ENCODE peak calls at places on chromosome X, in four cellular contexts. O is mammary epithelial cell, H is neuronal stem cell, P is H9. R is an unnamed sample.

GRCh38 chrX:47562615-47563243 is 1.7 kb downstream of the ARAF start:
- DNase-seq in O (no peak), H (no peak), P (no peak), R (no peak)

GRCh38 chrX:69616520-69617203 is 749 bp downstream of the EDA start:
- DNase-seq in O (no peak), H (no peak), P (peak; percentile 36), R (no peak)

GRCh38 chrX:105136786-105137185 is 83.7 kb downstream of the TEX13A start:
- DNase-seq in O (peak; percentile 69), H (no peak), P (no peak), R (peak; percentile 50)

GRCh38 chrX:68461541-68461940 is 28.2 kb upstream of the OPHN1 start:
- DNase-seq in O (no peak), H (no peak), P (no peak), R (no peak)

GRCh38 chrX:57821703-57822375 is 88.4 kb downstream of the ZXDA start:
- DNase-seq in O (peak; percentile 35), H (peak; percentile 11), P (no peak), R (no peak)

GRCh38 chrX:35826503-35826902 is 28.4 kb downstream of the MAGEB16 start:
- DNase-seq in O (peak; percentile 3), H (peak; percentile 32), P (no peak), R (no peak)

GRCh38 chrX:149453030-149453429 is 52.1 kb downstream of the IDS start:
- DNase-seq in O (peak; percentile 52), H (no peak), P (no peak), R (peak; percentile 60)

GRCh38 chrX:24190500-24191156 is 41.1 kb downstream of the ZFX start:
- DNase-seq in O (no peak), H (no peak), P (no peak), R (no peak)

GRCh38 chrX:16992902-16993301 is 46.4 kb downstream of the REPS2 start:
- DNase-seq in O (no peak), H (no peak), P (no peak), R (no peak)

GRCh38 chrX:107825698-107826285 is at the start of gene MID2:
- DNase-seq in O (peak; percentile 67), H (peak; percentile 4), P (peak; percentile 72), R (peak; percentile 74)

GRCh38 chrX:48802813-48803261 is 970 bp downstream of the HDAC6 start:
- DNase-seq in O (no peak), H (no peak), P (no peak), R (no peak)

GRCh38 chrX:10109695-10110094 is 47.1 kb upstream of the CLCN4 start:
- DNase-seq in O (no peak), H (no peak), P (no peak), R (no peak)

GRCh38 chrX:108121291-108121690 is 29.7 kb downstream of the ATG4A start:
- DNase-seq in O (no peak), H (no peak), P (no peak), R (no peak)

GRCh38 chrX:1480082-1480785 is 27.5 kb upstream of the ASMTL start:
- DNase-seq in O (no peak), H (no peak), P (no peak), R (no peak)

GRCh38 chrX:146863566-146863965 is 49.0 kb upstream of the CXorf51A start:
- DNase-seq in O (peak; percentile 0), H (peak; percentile 6), P (no peak), R (no peak)

GRCh38 chrX:114800719-114801118 is 216.7 kb downstream of the IL13RA2 start:
- DNase-seq in O (peak; percentile 67), H (no peak), P (no peak), R (no peak)

GRCh38 chrX:66635360-66635759 is 3.5 kb downstream of the EDA2R start:
- DNase-seq in O (peak; percentile 46), H (no peak), P (no peak), R (no peak)

GRCh38 chrX:35040871-35041270 is 98.3 kb downstream of the FAM47B start:
- DNase-seq in O (no peak), H (no peak), P (no peak), R (no peak)

GRCh38 chrX:65941775-65942174 is 98.1 kb downstream of the VSIG4 start:
- DNase-seq in O (no peak), H (no peak), P (no peak), R (no peak)

GRCh38 chrX:16586371-16587112 is 63.4 kb upstream of the S100G start:
- DNase-seq in O (no peak), H (no peak), P (peak; percentile 53), R (no peak)

GRCh38 chrX:100477949-100478348 is 67.9 kb upstream of the PCDH19 start:
- DNase-seq in O (no peak), H (no peak), P (no peak), R (no peak)

GRCh38 chrX:155441097-155441496 is 17.3 kb downstream of the F8A3 start:
- DNase-seq in O (no peak), H (no peak), P (no peak), R (no peak)

GRCh38 chrX:57156397-57157049 is 19.3 kb upstream of the SPIN2A start:
- DNase-seq in O (peak; percentile 17), H (peak; percentile 9), P (peak; percentile 42), R (peak; percentile 33)

GRCh38 chrX:134171661-134172587 is 65.1 kb upstream of the CCDC160 start:
- DNase-seq in O (no peak), H (no peak), P (peak; percentile 43), R (no peak)

GRCh38 chrX:69189972-69190371 is 24.7 kb upstream of the PJA1 start:
- DNase-seq in O (no peak), H (no peak), P (no peak), R (no peak)

GRCh38 chrX:119646515-119646914 is 40.3 kb upstream of the NKRF start:
- DNase-seq in O (no peak), H (no peak), P (no peak), R (no peak)

GRCh38 chrX:137052641-137053235 is 18.9 kb upstream of the GPR101 start:
- DNase-seq in O (no peak), H (no peak), P (peak; percentile 34), R (no peak)

GRCh38 chrX:33457102-33457501 is 245.8 kb upstream of the DMD start:
- DNase-seq in O (no peak), H (no peak), P (no peak), R (no peak)

GRCh38 chrX:130085551-130085986 is 24.7 kb downstream of the ELF4 start:
- DNase-seq in O (no peak), H (no peak), P (no peak), R (no peak)

GRCh38 chrX:72105436-72105835 is 26.3 kb downstream of the RTL5 start:
- DNase-seq in O (no peak), H (no peak), P (no peak), R (no peak)

GRCh38 chrX:10582945-10583344 is 37.4 kb downstream of the MID1 start:
- DNase-seq in O (no peak), H (no peak), P (no peak), R (no peak)

GRCh38 chrX:34371740-34372139 is 239.6 kb upstream of the FAM47A start:
- DNase-seq in O (no peak), H (no peak), P (no peak), R (no peak)

GRCh38 chrX:73851014-73852009 is 288.3 kb downstream of the CHIC1 start:
- DNase-seq in O (peak; percentile 95), H (no peak), P (no peak), R (no peak)

GRCh38 chrX:2897311-2897689 is 31.8 kb downstream of the ARSD start:
- DNase-seq in O (no peak), H (no peak), P (no peak), R (no peak)
- H3K4me2 ChIP-seq in O (no peak overlapping the region), H (no peak overlapping the region), P (no peak overlapping the region), R (peak overlapping the region; percentile 94)

GRCh38 chrX:43876680-43877079 is 5.6 kb downstream of the MAOB start:
- DNase-seq in O (no peak), H (no peak), P (no peak), R (no peak)
- H3K4me2 ChIP-seq in O (no peak overlapping the region), H (no peak overlapping the region), P (no peak overlapping the region), R (no peak overlapping the region)

GRCh38 chrX:40006025-40007017 is 91.4 kb downstream of the BCOR start:
- DNase-seq in O (no peak), H (no peak), P (peak; percentile 83), R (no peak)

GRCh38 chrX:40004916-40005289 is 92.9 kb downstream of the BCOR start:
- DNase-seq in O (no peak), H (no peak), P (peak; percentile 42), R (no peak)

GRCh38 chrX:40003071-40003981 is 94.4 kb downstream of the BCOR start:
- DNase-seq in O (no peak), H (no peak), P (no peak), R (no peak)

GRCh38 chrX:40005290-40006011 is 92.3 kb downstream of the BCOR start:
- DNase-seq in O (no peak), H (no peak), P (peak; percentile 33), R (no peak)

DNA sequence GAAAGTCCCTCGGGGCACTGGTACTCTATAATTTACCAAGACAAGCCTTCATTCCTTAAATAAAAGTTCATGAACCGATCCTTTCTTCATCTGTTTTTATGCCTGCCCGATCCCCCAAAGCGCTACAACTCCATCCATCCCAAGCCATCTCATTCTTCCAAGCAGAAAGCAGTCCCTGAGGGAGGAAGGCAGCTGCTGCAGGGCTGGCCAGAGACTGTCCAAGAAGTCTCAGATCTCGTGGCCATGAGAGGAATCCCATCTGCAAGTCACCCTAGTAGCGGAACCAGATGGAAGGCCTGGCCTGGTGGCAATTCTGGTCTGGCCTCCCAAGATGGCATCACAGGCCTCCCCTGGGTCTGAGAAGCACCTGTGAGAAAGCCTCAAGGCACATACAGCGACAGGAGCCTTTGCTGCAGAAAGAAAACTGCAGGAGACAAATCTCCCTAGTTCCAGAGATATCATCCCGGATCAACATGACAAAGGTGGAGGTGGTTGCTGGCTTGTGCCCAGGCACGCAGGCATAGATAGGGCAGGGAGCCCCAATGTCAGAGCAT is 93.7 kb downstream of the BCOR start:
- DNase-seq in O (no peak), H (no peak), P (peak; percentile 82), R (no peak)
- H3K4me2 ChIP-seq in O (no peak overlapping the region), H (no peak overlapping the region), P (peak overlapping the region; percentile 81), R (no peak overlapping the region)

DNA sequence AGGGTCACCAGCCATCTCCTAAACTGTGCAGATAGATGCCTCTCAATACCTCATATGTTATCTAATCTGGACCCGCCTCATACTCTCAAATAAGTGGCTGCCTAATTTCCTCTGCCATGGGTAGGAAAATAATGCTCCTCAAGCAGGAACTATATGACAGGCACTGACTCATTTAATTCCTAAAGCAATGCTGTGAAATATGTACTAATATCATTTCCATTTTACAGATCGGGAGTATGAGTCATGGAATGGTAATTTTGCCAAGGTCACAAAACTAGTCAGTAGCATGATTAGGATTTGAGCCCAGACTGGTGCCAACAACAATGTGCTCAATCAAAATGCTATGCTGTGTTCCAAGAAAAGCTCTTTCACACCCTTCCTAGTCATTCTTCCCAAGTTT is 3.0 kb upstream of the NXT2 start:
- DNase-seq in O (peak; percentile 48), H (no peak), P (no peak), R (no peak)
- H3K4me2 ChIP-seq in O (no peak overlapping the region), H (no peak overlapping the region), P (no peak overlapping the region), R (peak overlapping the region; percentile 15)